ENCODE peak calls at places on chromosomes 13 and 19, in nine cellular contexts. A is pancreas, V is body of pancreas, U is Caco-2, C is A673, Q is glutamatergic neuron, J is fibroblast of mammary gland, Y is A549, Z is hepatocyte. O is an unnamed sample.

GRCh38 chr13:51577690-51578089 is 6.6 kb upstream of the WDFY2 start:
- DNase-seq in V (no peak), A (no peak), Q (no peak), C (no peak), J (no peak), U (no peak), Y (no peak), Z (no peak), O (no peak)

GRCh38 chr13:20149762-20150161 is 11.1 kb downstream of the GJA3 start:
- DNase-seq in C (no peak), Z (no peak), U (no peak), J (no peak), A (no peak), V (no peak), Q (no peak), Y (no peak), O (no peak)

GRCh38 chr13:106566682-106567420 is 1.1 kb downstream of the ARGLU1 start:
- DNase-seq in U (peak), Q (peak), J (peak), V (peak), Y (peak), Z (peak), C (peak), A (peak), O (peak)

GRCh38 chr13:76723551-76724232 is 162.5 kb downstream of the KCTD12 start:
- DNase-seq in Q (no peak), U (no peak), C (no peak), Y (no peak), Z (peak), A (no peak), J (peak), V (no peak), O (peak)

GRCh38 chr13:24270639-24271131 is 38.7 kb upstream of the C1QTNF9 start:
- DNase-seq in V (peak), Y (no peak), C (peak), A (peak), Z (peak), Q (peak), U (peak), J (peak), O (peak)

GRCh38 chr13:110135977-110136597 is 170.9 kb downstream of the COL4A1 start:
- DNase-seq in A (no peak), U (no peak), Q (no peak), Y (no peak), J (no peak), Z (no peak), C (no peak), V (no peak), O (no peak)

GRCh38 chr19:55460670-55461258 is 678 bp downstream of the ISOC2 start:
- DNase-seq in Q (peak), C (peak), U (peak), Y (peak), A (peak), V (peak), J (peak), Z (peak), O (peak)

GRCh38 chr13:80204642-80205041 is 136.3 kb downstream of the SPRY2 start:
- DNase-seq in Z (no peak), J (no peak), C (no peak), U (no peak), A (no peak), Y (no peak), Q (no peak), V (no peak), O (no peak)

GRCh38 chr19:47110521-47111080 is 3.0 kb downstream of the ZC3H4 start:
- DNase-seq in J (no peak), A (no peak), C (peak), Q (no peak), Z (no peak), U (no peak), Y (no peak), V (no peak), O (no peak)

GRCh38 chr19:39533791-39534190 is 1.1 kb upstream of the EID2B start:
- DNase-seq in U (peak), V (no peak), Q (no peak), Y (no peak), C (no peak), A (no peak), Z (no peak), J (no peak), O (no peak)

GRCh38 chr19:40367577-40368434 is 19.3 kb downstream of the PLD3 start:
- DNase-seq in U (no peak), V (no peak), J (no peak), Y (no peak), Z (no peak), C (no peak), A (no peak), Q (peak), O (no peak)

GRCh38 chr19:1407662-1408299 is 395 bp downstream of the DAZAP1 start:
- DNase-seq in V (peak), A (peak), Y (no peak), U (no peak), Q (no peak), C (no peak), J (no peak), Z (peak), O (peak)

GRCh38 chr19:49573009-49573408 is 7.3 kb downstream of the NOSIP start:
- DNase-seq in Z (no peak), C (no peak), Y (no peak), J (no peak), V (no peak), U (no peak), A (no peak), Q (no peak), O (no peak)

GRCh38 chr19:3725640-3726310 is 17.6 kb downstream of the TJP3 start:
- DNase-seq in U (no peak), Y (no peak), A (peak), Z (peak), C (peak), J (no peak), V (peak), Q (no peak), O (peak)

GRCh38 chr13:84946144-84946543 is 853.1 kb downstream of the SLITRK6 start:
- DNase-seq in Y (no peak), C (peak), V (no peak), J (no peak), U (no peak), Z (no peak), Q (no peak), A (no peak), O (no peak)

GRCh38 chr13:51614350-51614786 is 30.1 kb downstream of the WDFY2 start:
- DNase-seq in V (no peak), Y (no peak), U (no peak), J (peak), A (no peak), Z (no peak), C (peak), Q (peak), O (peak)

GRCh38 chr13:40596484-40596883 is 70.0 kb downstream of the FOXO1 start:
- DNase-seq in U (no peak), Z (no peak), Q (no peak), J (no peak), C (no peak), A (no peak), Y (no peak), V (no peak), O (no peak)

GRCh38 chr19:48745208-48745995 is 1.3 kb downstream of the IZUMO1 start:
- DNase-seq in A (no peak), Y (peak), J (peak), V (peak), C (peak), Z (peak), Q (peak), U (peak), O (peak)

GRCh38 chr13:41054212-41054877 is 7.0 kb upstream of the WBP4 start:
- DNase-seq in A (no peak), V (no peak), J (peak), Z (peak), Q (no peak), U (peak), Y (peak), C (peak), O (peak)

GRCh38 chr19:15829277-15829770 is 13.9 kb upstream of the OR10H1 start:
- DNase-seq in Z (no peak), C (no peak), Q (no peak), A (no peak), Y (no peak), U (peak), J (no peak), V (no peak), O (no peak)

GRCh38 chr19:52010674-52011073 is 2.7 kb upstream of the ZNF615 start:
- DNase-seq in C (no peak), Y (no peak), Q (no peak), U (no peak), A (no peak), J (no peak), V (no peak), Z (no peak), O (no peak)

GRCh38 chr13:28718538-28719226 is at the start of gene SLC46A3:
- DNase-seq in V (peak), J (peak), A (peak), Z (peak), U (peak), Y (peak), C (peak), Q (peak), O (peak)

GRCh38 chr19:14786421-14786851 is 8.1 kb upstream of the ADGRE2 start:
- DNase-seq in C (peak), V (no peak), J (no peak), U (no peak), A (no peak), Q (peak), Z (peak), Y (peak), O (no peak)

GRCh38 chr19:19911150-19911549 is 10.4 kb downstream of the ZNF93 start:
- DNase-seq in V (no peak), C (no peak), Z (peak), Q (no peak), Y (no peak), A (no peak), U (no peak), J (peak), O (no peak)

GRCh38 chr19:56167064-56167578 is 8.7 kb upstream of the GALP start:
- DNase-seq in J (peak), Z (peak), A (no peak), Y (no peak), Q (no peak), U (no peak), V (no peak), C (peak), O (no peak)

GRCh38 chr19:19409235-19410030 is 4.0 kb downstream of the GATAD2A start:
- DNase-seq in A (no peak), U (no peak), J (no peak), V (no peak), C (no peak), Y (no peak), Q (no peak), Z (no peak), O (no peak)

GRCh38 chr13:94660695-94661324 is 51.5 kb downstream of the SOX21 start:
- DNase-seq in V (no peak), C (peak), Y (peak), U (peak), Q (no peak), Z (no peak), A (no peak), J (peak), O (no peak)

GRCh38 chr13:110471156-110471832 is 90.2 kb downstream of the RAB20 start:
- DNase-seq in C (no peak), U (no peak), V (no peak), J (no peak), Y (no peak), Z (no peak), A (no peak), Q (no peak), O (peak)

GRCh38 chr19:55082023-55082851 is 6.6 kb downstream of the EPS8L1 start:
- DNase-seq in Y (peak), Z (peak), C (peak), Q (peak), U (no peak), V (no peak), A (peak), J (peak), O (no peak)

GRCh38 chr19:4914736-4915501 is 5.6 kb downstream of the UHRF1 start:
- DNase-seq in C (peak), Y (peak), U (peak), V (no peak), J (peak), Z (peak), Q (no peak), A (no peak), O (peak)

GRCh38 chr19:6126335-6126974 is 9.0 kb upstream of the ACSBG2 start:
- DNase-seq in Y (peak), U (peak), Z (peak), V (no peak), Q (no peak), C (peak), A (no peak), J (peak), O (no peak)

GRCh38 chr13:25958983-25959382 is 92.8 kb downstream of the SHISA2 start:
- DNase-seq in Q (no peak), Y (no peak), Z (no peak), C (no peak), A (no peak), U (no peak), J (no peak), V (no peak), O (no peak)

GRCh38 chr13:95676100-95676774 is 702 bp upstream of the DNAJC3 start:
- DNase-seq in V (peak), J (peak), C (peak), U (no peak), Q (no peak), Z (peak), A (peak), Y (peak), O (peak)

GRCh38 chr13:97119899-97120745 is 102.0 kb upstream of the MBNL2 start:
- DNase-seq in J (peak), C (no peak), Q (no peak), Y (no peak), A (no peak), V (no peak), U (no peak), Z (no peak), O (no peak)

GRCh38 chr19:30202060-30202600 is 170.1 kb upstream of the ZNF536 start:
- DNase-seq in A (no peak), Y (no peak), V (no peak), Z (no peak), U (no peak), J (no peak), Q (no peak), C (no peak), O (no peak)
- TF ChIP-seq CTCF in A (no peak), Y (no peak), V (no peak), Z (no peak), U (no peak), J (no peak), Q (no peak), C (no peak), O (no peak)

GRCh38 chr19:34149873-34150272 is 22.4 kb upstream of the LSM14A start:
- DNase-seq in J (no peak), C (no peak), V (no peak), Q (no peak), A (no peak), U (no peak), Z (no peak), Y (no peak), O (no peak)
- TF ChIP-seq CTCF in J (no peak), C (no peak), V (no peak), Q (no peak), A (no peak), U (no peak), Z (no peak), Y (no peak), O (no peak)

GRCh38 chr19:41403181-41403970 is 5.8 kb downstream of the BCKDHA start:
- DNase-seq in J (no peak), Z (no peak), Y (no peak), V (no peak), C (no peak), A (no peak), U (no peak), Q (no peak), O (no peak)

GRCh38 chr19:41399091-41399490 is 1.5 kb downstream of the BCKDHA start:
- DNase-seq in U (no peak), Z (no peak), A (no peak), Q (no peak), Y (no peak), V (no peak), C (no peak), J (no peak), O (no peak)

GRCh38 chr19:41399525-41399924 is 1.9 kb downstream of the BCKDHA start:
- DNase-seq in V (no peak), C (no peak), Y (no peak), U (no peak), Z (no peak), J (no peak), Q (no peak), A (no peak), O (no peak)

GRCh38 chr19:41401483-41401882 is 3.9 kb downstream of the BCKDHA start:
- DNase-seq in J (no peak), Y (no peak), V (no peak), Q (no peak), A (no peak), C (no peak), U (no peak), Z (no peak), O (no peak)

GRCh38 chr19:41402010-41402409 is 4.4 kb downstream of the BCKDHA start:
- DNase-seq in V (no peak), J (no peak), C (no peak), Z (no peak), Y (no peak), U (no peak), Q (no peak), A (no peak), O (no peak)
- TF ChIP-seq CTCF in V (no peak), J (no peak), C (no peak), Z (no peak), Y (no peak), U (no peak), Q (no peak), A (no peak), O (no peak)

GRCh38 chr19:9667898-9668297 is 7.0 kb downstream of the ZNF562 start:
- DNase-seq in J (no peak), U (no peak), Z (no peak), C (no peak), A (no peak), Y (no peak), V (no peak), Q (no peak), O (no peak)

GRCh38 chr19:9673912-9674668 is 810 bp downstream of the ZNF562 start:
- DNase-seq in V (no peak), J (peak), Y (no peak), A (no peak), U (no peak), Z (no peak), C (peak), Q (no peak), O (no peak)

GRCh38 chr19:9671654-9672053 is 3.2 kb downstream of the ZNF562 start:
- DNase-seq in A (no peak), U (no peak), Q (no peak), J (peak), Z (no peak), Y (no peak), V (no peak), C (no peak), O (no peak)

GRCh38 chr19:9672893-9673292 is 2.0 kb downstream of the ZNF562 start:
- DNase-seq in Q (no peak), C (no peak), Z (no peak), A (no peak), J (no peak), U (no peak), Y (no peak), V (no peak), O (no peak)

GRCh38 chr19:9668544-9668943 is 6.4 kb downstream of the ZNF562 start:
- DNase-seq in C (no peak), U (no peak), V (no peak), Z (no peak), Y (no peak), A (no peak), J (no peak), Q (no peak), O (no peak)
- TF ChIP-seq CTCF in C (no peak), U (no peak), V (no peak), Z (no peak), Y (no peak), A (no peak), J (no peak), Q (no peak), O (no peak)